ENCODE peak calls at places on chromosomes 11 and 22, in seven cellular contexts. U is CD8-positive, alpha-beta memory T cell; N is WTC11; V is AG04450; J is RKO; H is heart left ventricle; T is Right ventricle myocardium superior. M is an unnamed sample.

GRCh38 chr11:18699269-18699596 is 654 bp downstream of the TMEM86A start:
- DNase-seq in U (no peak), N (no peak), V (no peak), J (no peak), H (no peak), T (no peak), M (no peak)

GRCh38 chr11:134050541-134051383 is 18.1 kb upstream of the JAM3 start:
- DNase-seq in U (peak; percentile 80), N (peak; percentile 69), V (no peak), J (peak; percentile 62), H (peak; percentile 70), T (peak; percentile 76), M (peak; percentile 51)

GRCh38 chr11:2130881-2131352 is 8.3 kb downstream of the IGF2 start:
- DNase-seq in U (peak; percentile 37), N (no peak), V (no peak), J (no peak), H (peak; percentile 2), T (peak; percentile 9), M (no peak)

GRCh38 chr11:95149659-95150294 is 60.1 kb downstream of the ENDOD1 start:
- DNase-seq in U (no peak), N (peak; percentile 42), V (no peak), J (no peak), H (peak; percentile 58), T (peak; percentile 54), M (no peak)

GRCh38 chr11:119341222-119342022 is 739 bp upstream of the C1QTNF5 start:
- DNase-seq in U (no peak), N (no peak), V (no peak), J (no peak), H (no peak), T (no peak), M (no peak)

GRCh38 chr22:47209077-47209514 is 446.6 kb downstream of the TBC1D22A start:
- DNase-seq in U (no peak), N (no peak), V (no peak), J (no peak), H (no peak), T (no peak), M (no peak)

GRCh38 chr11:1100417-1101245 is 26.0 kb downstream of the MUC2 start:
- DNase-seq in U (no peak), N (no peak), V (no peak), J (no peak), H (peak; percentile 10), T (peak; percentile 29), M (no peak)

GRCh38 chr22:30890689-30891442 is 77.7 kb downstream of the MORC2 start:
- DNase-seq in U (no peak), N (peak; percentile 76), V (no peak), J (no peak), H (no peak), T (peak; percentile 44), M (peak; percentile 10)

GRCh38 chr11:910044-910588 is 494 bp downstream of the CHID1 start:
- DNase-seq in U (no peak), N (no peak), V (no peak), J (peak; percentile 43), H (no peak), T (no peak), M (no peak)

GRCh38 chr11:79834015-79834414 is 393.2 kb upstream of the TENM4 start:
- DNase-seq in U (no peak), N (no peak), V (no peak), J (no peak), H (no peak), T (no peak), M (no peak)

GRCh38 chr11:123169821-123170220 is 25.2 kb downstream of the CLMP start:
- DNase-seq in U (no peak), N (no peak), V (no peak), J (no peak), H (no peak), T (no peak), M (no peak)

GRCh38 chr11:75223954-75224643 is 16.5 kb upstream of the TPBGL start:
- DNase-seq in U (no peak), N (no peak), V (no peak), J (peak; percentile 41), H (no peak), T (no peak), M (no peak)

GRCh38 chr11:111598546-111598945 is 3.7 kb upstream of the SIK2 start:
- DNase-seq in U (no peak), N (no peak), V (peak; percentile 48), J (peak; percentile 38), H (no peak), T (no peak), M (no peak)

GRCh38 chr22:49825944-49826602 is 1.6 kb downstream of the BRD1 start:
- DNase-seq in U (peak; percentile 84), N (no peak), V (no peak), J (peak; percentile 68), H (no peak), T (no peak), M (peak; percentile 12)

GRCh38 chr11:58429273-58429672 is 1.4 kb upstream of the OR5B2 start:
- DNase-seq in U (no peak), N (no peak), V (no peak), J (no peak), H (no peak), T (no peak), M (no peak)

GRCh38 chr11:64291746-64292457 is 800 bp downstream of the KCNK4 start:
- DNase-seq in U (no peak), N (no peak), V (no peak), J (no peak), H (no peak), T (no peak), M (no peak)

GRCh38 chr22:17007852-17008731 is at the start of gene GAB4:
- DNase-seq in U (no peak), N (no peak), V (no peak), J (no peak), H (no peak), T (no peak), M (no peak)

GRCh38 chr22:31332010-31332409 is 14.1 kb downstream of the PATZ1 start:
- DNase-seq in U (no peak), N (no peak), V (no peak), J (no peak), H (no peak), T (no peak), M (no peak)

GRCh38 chr11:121754603-121755002 is 301.8 kb upstream of the SORL1-AS1 start:
- DNase-seq in U (no peak), N (no peak), V (no peak), J (no peak), H (no peak), T (no peak), M (no peak)

GRCh38 chr22:40193429-40194421 is 16.0 kb downstream of the TNRC6B start:
- DNase-seq in U (no peak), N (peak; percentile 36), V (no peak), J (no peak), H (no peak), T (no peak), M (no peak)

GRCh38 chr11:88552377-88553029 is 215.0 kb upstream of the CTSC start:
- DNase-seq in U (peak; percentile 57), N (peak; percentile 73), V (no peak), J (peak; percentile 62), H (no peak), T (peak; percentile 42), M (peak; percentile 54)

GRCh38 chr22:43007519-43008102 is 7.3 kb downstream of the PACSIN2 start:
- DNase-seq in U (no peak), N (no peak), V (no peak), J (peak; percentile 29), H (no peak), T (no peak), M (peak; percentile 42)

GRCh38 chr11:120057028-120057330 is 80.9 kb downstream of the TRIM29 start:
- DNase-seq in U (no peak), N (no peak), V (no peak), J (no peak), H (no peak), T (no peak), M (no peak)

GRCh38 chr22:17366830-17367229 is 2.4 kb upstream of the CECR2 start:
- DNase-seq in U (no peak), N (peak; percentile 78), V (no peak), J (no peak), H (peak; percentile 53), T (peak; percentile 64), M (peak; percentile 10)

GRCh38 chr11:2154889-2155288 is 6.1 kb downstream of the INS start:
- DNase-seq in U (no peak), N (no peak), V (no peak), J (no peak), H (no peak), T (no peak), M (no peak)

GRCh38 chr11:129267716-129268115 is 75.6 kb upstream of the ARHGAP32 start:
- DNase-seq in U (no peak), N (no peak), V (no peak), J (no peak), H (no peak), T (peak; percentile 30), M (no peak)

GRCh38 chr11:94183886-94184264 is 55.2 kb downstream of the PANX1 start:
- DNase-seq in U (no peak), N (peak; percentile 88), V (no peak), J (peak; percentile 30), H (peak; percentile 59), T (peak; percentile 67), M (peak; percentile 67)

GRCh38 chr11:77027275-77027674 is 6.9 kb upstream of the B3GNT6 start:
- DNase-seq in U (no peak), N (no peak), V (no peak), J (no peak), H (no peak), T (no peak), M (no peak)

GRCh38 chr22:49968313-49968830 is 7.8 kb downstream of the PIM3 start:
- DNase-seq in U (peak; percentile 45), N (no peak), V (no peak), J (no peak), H (peak; percentile 24), T (peak; percentile 43), M (no peak)

GRCh38 chr11:35717043-35717442 is 54.5 kb downstream of the TRIM44 start:
- DNase-seq in U (no peak), N (peak; percentile 35), V (no peak), J (peak; percentile 15), H (no peak), T (no peak), M (peak; percentile 7)

M was measured in ACHN.